ENCODE peak calls at places on chromosomes 6 and 20, in seven cellular contexts. V is foreskin fibroblast, U is left lung, R is AG10803, S is choroid plexus epithelial cell, G is psoas muscle, H is Panc1. J is an unnamed sample.

GRCh38 chr20:46305331-46305972 is 2.8 kb downstream of the CDH22 start:
- DNase-seq in G (no peak), R (no peak), H (no peak), V (no peak), S (no peak), U (no peak), J (no peak)

GRCh38 chr6:168035098-168035660 is 37.7 kb downstream of the KIF25 start:
- DNase-seq in G (peak; percentile 69), V (peak; percentile 42), H (no peak), R (peak; percentile 77), U (peak; percentile 79), S (peak; percentile 86), J (peak; percentile 70)

GRCh38 chr6:106501836-106502447 is 127.4 kb downstream of the RTN4IP1 start:
- DNase-seq in G (no peak), H (no peak), U (no peak), V (no peak), S (peak; percentile 62), R (no peak), J (no peak)

GRCh38 chr6:39849764-39850163 is 57.6 kb downstream of the DAAM2 start:
- DNase-seq in R (peak; percentile 30), H (no peak), U (no peak), G (no peak), V (no peak), S (peak; percentile 23), J (no peak)

GRCh38 chr6:7431241-7431593 is 41.6 kb downstream of the RIOK1 start:
- DNase-seq in G (no peak), V (no peak), S (no peak), U (no peak), H (no peak), R (no peak), J (no peak)

GRCh38 chr6:9795880-9796279 is 619.0 kb downstream of the TFAP2A start:
- DNase-seq in V (no peak), S (peak; percentile 12), H (no peak), R (no peak), U (no peak), G (no peak), J (peak; percentile 11)

GRCh38 chr6:84350397-84350796 is 123.0 kb upstream of the CEP162 start:
- DNase-seq in H (no peak), S (peak; percentile 63), R (peak; percentile 1), U (no peak), V (peak; percentile 75), G (no peak), J (no peak)

GRCh38 chr6:108587258-108588059 is 26.7 kb downstream of the FOXO3 start:
- DNase-seq in R (peak; percentile 75), V (peak; percentile 87), G (no peak), H (no peak), U (no peak), S (peak; percentile 86), J (peak; percentile 80)

GRCh38 chr20:56483970-56484369 is 15.5 kb downstream of the RTF2 start:
- DNase-seq in V (no peak), R (no peak), S (no peak), U (no peak), G (no peak), H (no peak), J (no peak)

GRCh38 chr6:148533309-148534107 is 190.9 kb downstream of the SASH1 start:
- DNase-seq in R (no peak), U (no peak), S (no peak), V (no peak), H (no peak), G (no peak), J (no peak)

GRCh38 chr20:61605862-61606557 is 353.9 kb downstream of the CDH4 start:
- DNase-seq in S (no peak), H (no peak), V (no peak), U (no peak), G (no peak), R (no peak), J (no peak)

GRCh38 chr6:138036955-138037592 is 70.1 kb downstream of the PERP start:
- DNase-seq in R (no peak), H (peak; percentile 36), S (no peak), V (no peak), G (no peak), U (no peak), J (peak; percentile 7)

GRCh38 chr6:112145080-112145573 is 57.7 kb downstream of the FAM229B start:
- DNase-seq in G (no peak), V (no peak), R (no peak), H (no peak), S (no peak), U (no peak), J (no peak)

GRCh38 chr6:168025831-168026325 is 28.4 kb downstream of the KIF25 start:
- DNase-seq in U (no peak), H (no peak), G (no peak), S (no peak), V (no peak), R (no peak), J (no peak)

GRCh38 chr20:61127311-61128044 is 124.6 kb upstream of the CDH4 start:
- DNase-seq in U (no peak), G (no peak), R (peak; percentile 78), H (no peak), S (peak; percentile 7), V (peak; percentile 65), J (peak; percentile 58)

GRCh38 chr20:48897298-48898044 is 24.0 kb upstream of the ARFGEF2 start:
- DNase-seq in R (peak; percentile 80), S (peak; percentile 88), H (peak; percentile 91), U (no peak), G (no peak), V (peak; percentile 66), J (peak; percentile 86)

GRCh38 chr20:25437153-25437581 is 29.7 kb downstream of the GINS1 start:
- DNase-seq in U (no peak), V (no peak), H (no peak), R (peak; percentile 23), S (peak; percentile 33), G (no peak), J (peak; percentile 13)

DNA sequence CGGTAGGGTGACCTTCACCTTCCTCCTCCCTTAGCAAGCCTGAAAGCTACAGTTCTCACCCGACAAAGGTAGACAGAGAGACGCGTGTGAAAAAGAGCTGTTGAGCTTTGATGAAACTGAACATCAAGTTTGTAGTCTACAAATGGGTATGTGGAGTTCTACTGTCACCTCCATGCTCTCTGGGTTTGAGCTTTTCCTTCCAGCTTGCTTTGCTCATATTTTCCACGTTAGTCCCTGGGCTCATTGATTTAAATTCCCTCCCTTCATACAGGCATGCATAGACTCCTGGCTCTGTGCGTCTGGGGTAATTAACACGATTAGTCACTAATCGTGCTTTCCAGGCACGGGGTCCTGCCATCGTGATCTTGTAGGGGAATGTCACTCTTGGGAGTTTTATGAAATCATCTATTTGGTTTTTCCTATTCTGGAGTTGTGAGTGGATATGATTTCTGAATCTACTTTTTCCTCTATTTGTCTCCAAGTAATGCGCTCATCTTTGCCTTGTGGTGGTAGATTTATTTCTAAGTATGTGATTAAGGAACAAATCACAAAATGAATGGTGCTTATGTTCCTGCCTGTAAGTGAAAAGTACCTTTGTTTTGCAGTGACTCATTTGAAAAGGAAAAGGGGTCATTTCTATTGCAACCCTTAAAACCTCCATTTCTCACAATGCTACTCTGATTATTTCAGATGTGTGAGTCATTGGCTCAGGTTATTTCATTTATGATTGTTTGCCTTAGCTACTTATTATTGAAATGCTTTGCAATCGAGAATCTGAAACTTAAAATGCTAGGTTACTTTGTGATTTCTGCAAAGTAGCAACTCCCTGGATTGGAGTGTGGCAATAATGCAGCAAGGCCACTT is 154.6 kb downstream of the ZDHHC14 start:
- DNase-seq in G (no peak), U (no peak), V (peak; percentile 56), S (peak; percentile 75), R (peak; percentile 55), H (peak; percentile 18), J (peak; percentile 83)
- H3K4me3 ChIP-seq in G (no peak overlapping the region), U (no peak overlapping the region), V (no peak overlapping the region), S (no peak overlapping the region), R (no peak overlapping the region), H (no peak overlapping the region), J (no peak overlapping the region)

DNA sequence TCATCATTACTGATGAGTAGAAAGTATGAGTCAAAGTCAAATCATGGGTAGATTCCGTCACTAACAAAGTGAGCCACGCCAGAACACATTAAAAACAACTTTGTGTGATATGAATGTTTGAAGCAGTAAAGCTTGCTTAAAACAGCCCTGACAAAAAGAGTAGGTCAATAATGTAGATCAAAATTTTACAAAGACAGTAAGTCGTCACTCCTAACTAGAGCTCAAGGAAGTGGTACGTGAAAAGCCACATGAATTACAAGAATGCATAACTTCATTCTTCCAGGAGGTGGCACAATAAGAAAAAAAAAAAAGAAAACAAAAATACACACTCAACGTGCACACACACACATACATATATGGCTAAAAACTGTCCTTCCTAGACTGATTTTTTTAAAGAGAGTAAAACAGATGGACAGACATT is 69.9 kb downstream of the HACE1 start:
- DNase-seq in H (peak; percentile 22), V (peak; percentile 41), R (peak; percentile 84), S (peak; percentile 85), U (no peak), G (no peak), J (peak; percentile 70)
- TF ChIP-seq CTCF in H (peak; percentile 63), V (no peak), R (peak; percentile 26), S (no peak), U (no peak), G (peak; percentile 8), J (no peak)

GRCh38 chr20:57619053-57619831 is 984 bp downstream of the ZBP1 start:
- DNase-seq in H (no peak), S (no peak), R (no peak), U (peak; percentile 94), G (no peak), V (no peak), J (no peak)

GRCh38 chr20:57620999-57621398 is 773 bp upstream of the ZBP1 start:
- DNase-seq in G (no peak), H (no peak), S (no peak), R (no peak), V (no peak), U (peak; percentile 70), J (no peak)

GRCh38 chr20:57621426-57622200 is 1.4 kb upstream of the ZBP1 start:
- DNase-seq in G (no peak), H (no peak), U (peak; percentile 19), R (peak; percentile 14), V (peak; percentile 14), S (no peak), J (no peak)

GRCh38 chr20:57618766-57619052 is 1.5 kb downstream of the ZBP1 start:
- DNase-seq in R (no peak), V (no peak), H (no peak), G (no peak), U (no peak), S (no peak), J (no peak)

DNA sequence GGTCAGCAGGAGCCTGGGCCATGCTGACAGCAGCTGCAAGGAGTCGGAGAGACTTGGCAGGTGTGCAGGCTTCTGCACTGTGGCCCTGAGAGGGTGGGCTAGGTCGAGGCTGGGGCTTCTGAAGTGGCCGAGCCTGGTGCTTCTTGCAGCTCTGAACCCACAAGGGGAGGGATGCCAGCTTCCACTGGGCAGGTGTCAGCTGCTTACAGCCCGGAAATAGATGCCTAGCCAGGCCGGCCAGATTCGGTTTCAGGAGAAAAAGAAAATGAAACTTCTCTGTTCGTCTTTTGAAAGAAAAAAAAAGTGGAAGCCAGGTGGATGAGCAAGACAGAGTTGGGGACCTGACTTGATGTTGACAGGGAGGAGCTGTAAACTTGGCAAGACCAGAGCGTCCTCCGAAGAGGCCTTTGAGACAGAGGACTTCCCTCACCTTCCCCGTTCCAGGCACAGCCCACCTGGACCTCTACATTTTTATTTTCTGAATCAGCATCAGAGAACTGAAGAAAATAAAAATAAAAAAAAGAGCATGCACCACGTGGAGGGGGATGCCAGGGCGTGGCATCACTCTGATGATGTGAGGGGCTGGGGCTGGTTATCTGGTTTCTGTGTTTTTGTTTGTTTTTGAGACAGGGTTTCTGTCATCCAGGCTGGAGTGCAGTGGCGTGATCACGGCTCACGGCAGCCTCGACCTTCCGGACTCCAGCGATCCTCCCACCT is at the start of gene ZBP1:
- DNase-seq in U (peak; percentile 77), V (no peak), H (no peak), S (no peak), R (no peak), G (no peak), J (no peak)
- H3K4me3 ChIP-seq in U (no peak within 1 kb of the TSS), V (no peak within 1 kb of the TSS), H (no peak within 1 kb of the TSS), S (no peak within 1 kb of the TSS), R (no peak within 1 kb of the TSS), G (no peak within 1 kb of the TSS), J (no peak within 1 kb of the TSS)

GRCh38 chr6:46655803-46656202 is 3.0 kb downstream of the SLC25A27 start:
- DNase-seq in R (no peak), V (no peak), G (no peak), S (peak; percentile 8), U (no peak), H (no peak), J (no peak)
- TF ChIP-seq CTCF in R (peak; percentile 25), V (peak; percentile 22), G (peak; percentile 10), S (peak; percentile 52), U (no peak), H (peak; percentile 63), J (peak; percentile 47)

J was measured in astrocyte of the spinal cord.